ENCODE peak calls at places on chromosomes 2 and 18, in nine cellular contexts. B, L, A, U, M, R, J, I and V are unnamed samples.

GRCh38 chr2:128635361-128635900 is 316.8 kb upstream of the HS6ST1 start:
- DNase-seq in L (no peak), B (no peak), J (no peak), I (no peak), R (peak; percentile 37), A (no peak), M (peak; percentile 10), U (no peak), V (no peak)

GRCh38 chr2:73859721-73860586 is 31.2 kb downstream of the STAMBP start:
- DNase-seq in B (peak; percentile 89), L (no peak), A (peak; percentile 63), R (no peak), U (peak; percentile 46), J (peak; percentile 91), I (no peak), M (no peak), V (peak; percentile 73)

GRCh38 chr2:160157861-160158813 is 41.9 kb downstream of the ITGB6 start:
- DNase-seq in A (peak; percentile 49), I (peak; percentile 63), B (peak; percentile 57), R (no peak), M (no peak), L (no peak), J (peak; percentile 72), U (no peak), V (peak; percentile 35)

GRCh38 chr18:76451475-76452331 is 43.3 kb downstream of the ZNF516 start:
- DNase-seq in M (no peak), R (peak; percentile 66), L (peak; percentile 45), A (no peak), I (peak; percentile 68), U (no peak), B (no peak), J (peak; percentile 33), V (no peak)

GRCh38 chr2:66446178-66446860 is 11.4 kb downstream of the MEIS1 start:
- DNase-seq in L (peak; percentile 46), U (no peak), J (peak; percentile 78), B (no peak), M (no peak), I (peak; percentile 76), A (no peak), R (no peak), V (no peak)

GRCh38 chr2:191758420-191759199 is 80.7 kb downstream of the NABP1 start:
- DNase-seq in M (peak; percentile 58), I (peak; percentile 56), R (no peak), J (peak; percentile 57), U (peak; percentile 39), L (no peak), A (no peak), B (peak; percentile 54), V (peak; percentile 92)

GRCh38 chr2:130355578-130356431 is at the start of gene PTPN18:
- DNase-seq in L (peak; percentile 95), J (peak; percentile 83), U (no peak), M (peak; percentile 94), I (peak; percentile 92), R (peak; percentile 91), B (peak; percentile 66), A (peak; percentile 75), V (peak; percentile 74)

GRCh38 chr2:50746526-50746925 is 285.4 kb downstream of the NRXN1 start:
- DNase-seq in I (peak; percentile 40), M (no peak), R (no peak), U (no peak), B (peak; percentile 49), J (peak; percentile 50), L (no peak), A (no peak), V (peak; percentile 42)

GRCh38 chr2:215418064-215418963 is 17.6 kb downstream of the FN1 start:
- DNase-seq in J (no peak), A (no peak), B (peak; percentile 49), M (no peak), L (no peak), I (no peak), U (no peak), R (no peak), V (no peak)
- H3K27ac ChIP-seq in J (no peak overlapping the region), A (no peak overlapping the region), B (peak overlapping the region; percentile 9), M (no peak overlapping the region), L (no peak overlapping the region), I (no peak overlapping the region), U (no peak overlapping the region), R (no peak overlapping the region), V (no peak overlapping the region)

GRCh38 chr2:112585400-112585799 is 991 bp downstream of the CHCHD5 start:
- DNase-seq in L (no peak), B (no peak), R (no peak), J (no peak), I (no peak), M (no peak), U (no peak), A (no peak), V (no peak)

GRCh38 chr2:112585873-112586477 is 1.6 kb downstream of the CHCHD5 start:
- DNase-seq in U (no peak), M (no peak), R (peak; percentile 44), A (no peak), I (no peak), L (no peak), B (no peak), J (no peak), V (no peak)

GRCh38 chr2:112583497-112584133 is 794 bp upstream of the CHCHD5 start:
- DNase-seq in U (peak; percentile 43), I (peak; percentile 11), B (no peak), R (peak; percentile 83), L (no peak), M (no peak), A (no peak), J (peak; percentile 17), V (no peak)

GRCh38 chr2:112584891-112585250 is 462 bp downstream of the CHCHD5 start:
- DNase-seq in U (no peak), M (no peak), R (no peak), J (no peak), L (no peak), A (no peak), I (no peak), B (no peak), V (no peak)

DNA sequence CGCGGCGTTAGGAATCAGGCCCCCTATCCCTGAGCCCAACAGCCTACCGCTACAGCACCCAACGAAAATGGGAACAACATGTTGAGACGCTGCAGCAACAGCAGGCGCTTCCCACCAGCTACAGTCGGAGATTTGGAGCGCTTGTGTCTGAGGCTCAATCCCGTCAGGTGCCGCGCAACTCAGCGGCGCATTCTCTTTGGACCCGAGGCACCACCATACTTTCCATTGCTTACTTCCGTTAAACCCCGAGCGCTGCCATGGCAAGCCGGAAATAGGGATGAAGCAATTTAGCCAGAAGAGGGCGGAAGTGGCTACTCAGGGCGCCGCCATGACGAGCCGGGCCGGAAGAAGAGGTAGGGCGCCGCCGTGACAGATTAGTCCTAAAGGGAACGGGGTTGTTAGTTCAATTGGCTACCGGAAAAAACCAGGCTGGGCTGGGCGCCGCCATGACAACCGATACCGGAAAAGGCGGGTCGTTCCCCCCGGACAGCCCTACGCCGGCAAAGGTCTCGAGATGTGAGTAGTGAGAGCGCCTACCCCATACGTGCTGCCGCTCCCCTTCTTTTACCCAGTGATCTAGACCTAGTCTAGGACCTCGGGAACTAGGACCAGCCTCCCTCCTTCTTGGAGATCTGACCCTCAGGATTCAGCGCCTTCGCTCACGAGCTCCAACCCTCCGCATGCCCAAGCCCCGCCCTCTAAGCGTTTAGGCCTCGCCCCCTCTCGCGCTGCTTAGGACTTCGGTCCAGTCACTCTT is at the start of gene CHCHD5:
- DNase-seq in R (peak; percentile 98), L (peak; percentile 93), U (peak; percentile 69), B (peak; percentile 95), M (peak; percentile 95), I (peak; percentile 95), A (peak; percentile 86), J (peak; percentile 97), V (peak; percentile 94)
- TF ChIP-seq CTCF in R (no peak), L (peak; percentile 26), U (no peak), B (peak; percentile 21), M (peak; percentile 21), I (peak; percentile 47), A (no peak), J (peak; percentile 15), V (no peak)

GRCh38 chr2:207825033-207825957 is 55.6 kb upstream of the FZD5 start:
- DNase-seq in B (no peak), L (no peak), I (no peak), A (no peak), J (no peak), R (peak; percentile 21), M (peak; percentile 18), U (no peak), V (no peak)

GRCh38 chr2:207831569-207832248 is 62.0 kb upstream of the FZD5 start:
- DNase-seq in B (no peak), J (no peak), L (peak; percentile 65), R (peak; percentile 38), I (no peak), U (no peak), M (no peak), A (no peak), V (no peak)

GRCh38 chr2:207830778-207831549 is 61.3 kb upstream of the FZD5 start:
- DNase-seq in I (no peak), B (no peak), U (no peak), M (no peak), L (no peak), A (no peak), R (peak; percentile 6), J (no peak), V (no peak)

GRCh38 chr2:207825958-207826330 is 56.2 kb upstream of the FZD5 start:
- DNase-seq in B (no peak), A (no peak), M (no peak), R (peak; percentile 40), U (no peak), L (no peak), J (no peak), I (no peak), V (no peak)

DNA sequence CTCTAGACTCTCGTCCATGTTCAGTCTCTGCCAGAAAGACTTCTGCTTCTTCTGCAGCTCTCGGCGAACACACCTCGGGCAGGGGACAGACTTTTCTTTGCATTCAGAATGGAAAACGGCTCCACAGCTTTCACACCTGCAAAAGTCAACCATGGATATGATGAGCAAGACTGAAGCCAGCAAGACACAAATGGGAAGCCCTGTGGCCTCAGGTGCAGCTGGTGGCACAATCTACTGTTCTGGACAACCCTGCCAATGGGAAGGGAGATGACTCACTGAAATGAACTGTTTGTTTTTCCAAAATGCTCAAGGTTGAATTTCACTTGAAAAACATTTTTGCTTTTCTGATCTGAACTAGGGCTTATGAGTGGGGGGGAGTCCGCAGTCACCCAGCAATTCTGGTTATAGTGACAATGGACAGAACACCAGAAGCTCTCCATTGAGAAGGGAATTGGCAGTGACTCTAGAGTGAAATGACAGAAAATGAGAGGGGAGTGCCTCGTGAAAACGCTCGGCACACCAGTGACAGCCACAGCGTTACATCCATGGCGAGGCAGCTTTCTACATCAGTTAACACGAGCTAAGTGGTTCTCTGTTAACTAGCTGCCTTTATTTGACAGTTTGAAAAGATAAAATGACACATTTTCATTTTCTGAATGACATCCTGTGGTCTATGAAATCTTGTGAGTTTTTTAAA is 58.8 kb upstream of the FZD5 start:
- DNase-seq in R (no peak), L (no peak), A (peak; percentile 86), M (peak; percentile 43), I (no peak), U (no peak), J (peak; percentile 24), B (no peak), V (peak; percentile 44)
- H3K27ac ChIP-seq in R (no peak overlapping the region), L (peak overlapping the region; percentile 59), A (peak overlapping the region; percentile 91), M (no peak overlapping the region), I (no peak overlapping the region), U (peak overlapping the region; percentile 40), J (no peak overlapping the region), B (no peak overlapping the region), V (no peak overlapping the region)

GRCh38 chr2:100409975-100410647 is 7.4 kb downstream of the CHST10 start:
- DNase-seq in M (no peak), R (no peak), A (no peak), B (no peak), J (no peak), U (no peak), L (no peak), I (no peak), V (no peak)

GRCh38 chr2:100409461-100409860 is 8.0 kb downstream of the CHST10 start:
- DNase-seq in J (no peak), B (no peak), R (no peak), U (no peak), L (no peak), A (no peak), I (no peak), M (no peak), V (no peak)

GRCh38 chr2:100407600-100407999 is 9.9 kb downstream of the CHST10 start:
- DNase-seq in M (no peak), B (no peak), J (no peak), A (no peak), I (no peak), U (no peak), L (no peak), R (no peak), V (no peak)

GRCh38 chr2:100408104-100408503 is 9.4 kb downstream of the CHST10 start:
- DNase-seq in M (no peak), B (no peak), R (no peak), J (no peak), L (no peak), U (no peak), I (no peak), A (no peak), V (no peak)

GRCh38 chr2:100408941-100409340 is 8.5 kb downstream of the CHST10 start:
- DNase-seq in J (no peak), L (no peak), I (no peak), R (no peak), U (no peak), A (no peak), B (no peak), M (no peak), V (no peak)
- TF ChIP-seq CTCF in J (no peak), L (no peak), I (no peak), R (no peak), U (no peak), A (no peak), B (no peak), M (no peak), V (no peak)